ENCODE peak calls at places on chromosomes 3 and 15, in seven cellular contexts. L is IMR-90, W is PC-3, V is endothelial cell of umbilical vein, S is astrocyte, Z is fibroblast of lung, I is endodermal cell. B is an unnamed sample.
A peak's percentile ranks its signal among the peaks of the same experiment; 100 is the strongest.

GRCh38 chr3:16639806-16640205 is 34.6 kb upstream of the DAZL start:
- DNase-seq in V (peak; percentile 9), L (no peak), Z (no peak), I (no peak), W (no peak), S (no peak), B (no peak)

GRCh38 chr3:67067251-67067650 is 69.1 kb downstream of the KBTBD8 start:
- DNase-seq in W (no peak), Z (no peak), I (no peak), V (no peak), L (no peak), S (no peak), B (no peak)

GRCh38 chr15:91824256-91824655 is 29.3 kb upstream of the SLCO3A1 start:
- DNase-seq in I (no peak), S (no peak), Z (no peak), L (no peak), V (no peak), W (no peak), B (no peak)

GRCh38 chr15:82641129-82641798 is 5.9 kb downstream of the CPEB1 start:
- DNase-seq in L (no peak), V (no peak), W (no peak), Z (no peak), I (no peak), S (no peak), B (no peak)

GRCh38 chr3:41163399-41163798 is 35.9 kb upstream of the CTNNB1 start:
- DNase-seq in Z (peak; percentile 1), W (no peak), L (no peak), I (peak; percentile 38), V (no peak), S (no peak), B (no peak)

GRCh38 chr3:98855811-98856400 is 45.6 kb downstream of the DCBLD2 start:
- DNase-seq in V (peak; percentile 84), Z (peak; percentile 94), S (peak; percentile 95), W (peak; percentile 86), I (no peak), L (peak; percentile 94), B (no peak)

GRCh38 chr3:38039101-38039898 is at the start of gene DLEC1:
- DNase-seq in V (peak; percentile 26), I (peak; percentile 90), L (peak; percentile 46), S (peak; percentile 47), W (no peak), Z (peak; percentile 53), B (peak; percentile 86)

GRCh38 chr3:72549819-72550581 is 298.2 kb downstream of the SHQ1 start:
- DNase-seq in W (no peak), I (no peak), S (no peak), Z (no peak), V (no peak), L (no peak), B (no peak)

GRCh38 chr3:63179862-63180522 is 98.1 kb upstream of the SYNPR start:
- DNase-seq in Z (no peak), L (no peak), S (no peak), I (no peak), V (no peak), W (no peak), B (no peak)

GRCh38 chr3:99789322-99789721 is 28.3 kb upstream of the CMSS1 start:
- DNase-seq in Z (peak; percentile 81), I (peak; percentile 55), S (peak; percentile 44), L (peak; percentile 67), V (peak; percentile 68), W (peak; percentile 84), B (no peak)

GRCh38 chr3:129621626-129622417 is 15.3 kb upstream of the PLXND1 start:
- DNase-seq in Z (no peak), S (no peak), V (peak; percentile 75), L (no peak), I (peak; percentile 47), W (no peak), B (peak; percentile 24)

GRCh38 chr15:94042163-94042954 is 189.0 kb upstream of the MCTP2 start:
- DNase-seq in V (no peak), Z (peak; percentile 64), W (peak; percentile 6), L (peak; percentile 68), I (no peak), S (peak; percentile 97), B (peak; percentile 18)

GRCh38 chr3:194365978-194366490 is 3.5 kb downstream of the LRRC15 start:
- DNase-seq in L (no peak), W (no peak), S (no peak), I (no peak), V (no peak), Z (no peak), B (no peak)

GRCh38 chr15:57018151-57018550 is 99.7 kb downstream of the TCF12 start:
- DNase-seq in I (no peak), L (no peak), S (no peak), W (no peak), Z (no peak), V (no peak), B (no peak)

GRCh38 chr15:29208352-29208751 is 61.3 kb downstream of the NSMCE3 start:
- DNase-seq in V (no peak), W (peak; percentile 57), L (no peak), S (no peak), I (no peak), Z (no peak), B (no peak)

GRCh38 chr3:195774917-195775316 is 36.8 kb downstream of the MUC4 start:
- DNase-seq in L (no peak), Z (peak; percentile 14), S (no peak), V (peak; percentile 19), W (peak; percentile 59), I (peak; percentile 93), B (peak; percentile 42)

GRCh38 chr15:75733761-75734651 is 21.4 kb upstream of the CSPG4 start:
- DNase-seq in I (peak; percentile 35), V (no peak), S (no peak), Z (no peak), W (no peak), L (no peak), B (no peak)

GRCh38 chr3:10164546-10165393 is at the start of gene IRAK2:
- DNase-seq in I (peak; percentile 91), L (peak; percentile 50), Z (peak; percentile 43), W (peak; percentile 71), S (peak; percentile 25), V (peak; percentile 66), B (peak; percentile 77)

GRCh38 chr15:93107646-93108045 is 18.6 kb upstream of the RGMA start:
- DNase-seq in Z (no peak), I (no peak), W (no peak), V (no peak), S (no peak), L (no peak), B (no peak)

GRCh38 chr3:40962721-40963120 is 236.6 kb upstream of the CTNNB1 start:
- DNase-seq in L (no peak), W (no peak), I (no peak), V (no peak), S (no peak), Z (no peak), B (no peak)

GRCh38 chr3:111720681-111721380 is 125.7 kb upstream of the ZBED2 start:
- DNase-seq in W (no peak), V (no peak), I (no peak), L (no peak), S (no peak), Z (no peak), B (no peak)

GRCh38 chr3:87287025-87287424 is 10.6 kb upstream of the POU1F1 start:
- DNase-seq in I (no peak), W (peak; percentile 92), V (peak; percentile 9), L (peak; percentile 53), Z (peak; percentile 18), S (peak; percentile 35), B (no peak)

GRCh38 chr15:32688151-32688639 is 29.6 kb upstream of the GREM1 start:
- DNase-seq in V (no peak), S (peak; percentile 51), Z (no peak), I (no peak), L (peak; percentile 41), W (peak; percentile 92), B (peak; percentile 23)

GRCh38 chr15:74866090-74866489 is 7.1 kb downstream of the SCAMP2 start:
- DNase-seq in S (peak; percentile 73), W (peak; percentile 74), I (no peak), V (no peak), L (peak; percentile 85), Z (peak; percentile 30), B (no peak)

DNA sequence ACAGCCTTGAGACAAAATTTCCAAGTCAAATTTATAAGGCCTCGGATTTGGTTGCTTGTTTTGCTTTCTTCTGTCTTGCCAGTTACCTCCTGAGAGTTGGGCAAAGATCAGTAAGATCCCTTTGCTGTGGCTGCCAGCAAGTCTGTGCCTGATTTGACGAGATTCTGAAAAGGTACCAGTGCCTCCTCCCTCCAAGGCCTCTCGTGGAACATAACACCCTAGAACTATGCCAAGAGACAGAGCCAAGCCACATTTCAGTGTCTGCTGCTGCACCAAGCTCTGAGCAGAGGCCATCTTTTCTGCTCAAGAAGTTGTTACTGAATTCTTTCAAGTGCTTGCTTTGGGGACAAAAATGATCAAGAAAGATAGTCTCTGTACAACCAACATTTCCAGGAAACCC is 61.0 kb downstream of the GTPBP8 start:
- DNase-seq in W (no peak), S (peak; percentile 47), I (no peak), Z (peak; percentile 23), L (no peak), V (no peak), B (no peak)
- H3K4me3 ChIP-seq in W (no peak overlapping the region), S (no peak overlapping the region), I (no peak overlapping the region), Z (no peak overlapping the region), L (no peak overlapping the region), V (no peak overlapping the region), B (no peak overlapping the region)

GRCh38 chr3:149605902-149606301 is 51.9 kb downstream of the WWTR1 start:
- DNase-seq in V (peak; percentile 71), W (peak; percentile 33), L (peak; percentile 85), S (peak; percentile 71), Z (peak; percentile 55), I (no peak), B (no peak)
- H3K9ac ChIP-seq in V (no peak overlapping the region), W (no peak overlapping the region), L (no peak overlapping the region), S (no peak overlapping the region), Z (no peak overlapping the region), I (no peak overlapping the region), B (no peak overlapping the region)

GRCh38 chr3:59818-60217 is 136.7 kb upstream of the CHL1 start:
- DNase-seq in L (no peak), W (no peak), V (no peak), S (no peak), I (no peak), Z (no peak), B (no peak)

GRCh38 chr3:63141-63845 is 133.3 kb upstream of the CHL1 start:
- DNase-seq in I (peak; percentile 45), L (no peak), Z (peak; percentile 72), S (peak; percentile 13), W (no peak), V (no peak), B (no peak)
- H3K9me3 ChIP-seq in I (peaks cover 78% of the 10 kb centered on the region), L (no peaks in the 10 kb centered on the region), Z (no peaks in the 10 kb centered on the region), S (no peaks in the 10 kb centered on the region), W (peaks cover 5% of the 10 kb centered on the region), V (peaks cover 2% of the 10 kb centered on the region), B (no peaks in the 10 kb centered on the region)

GRCh38 chr3:13188975-13189374 is 115.7 kb upstream of the IQSEC1 start:
- DNase-seq in V (no peak), S (no peak), I (no peak), Z (no peak), W (no peak), L (no peak), B (no peak)

GRCh38 chr3:13191016-13191415 is 117.8 kb upstream of the IQSEC1 start:
- DNase-seq in Z (no peak), I (no peak), W (no peak), S (no peak), V (no peak), L (no peak), B (no peak)

GRCh38 chr3:13189639-13190375 is 116.6 kb upstream of the IQSEC1 start:
- DNase-seq in V (no peak), W (peak; percentile 84), L (peak; percentile 36), I (peak; percentile 45), Z (no peak), S (peak; percentile 11), B (no peak)

GRCh38 chr3:13188380-13188779 is 115.2 kb upstream of the IQSEC1 start:
- DNase-seq in V (no peak), I (no peak), L (no peak), S (no peak), W (no peak), Z (no peak), B (no peak)

GRCh38 chr3:13190376-13190762 is 117.1 kb upstream of the IQSEC1 start:
- DNase-seq in I (no peak), V (no peak), Z (no peak), S (no peak), W (no peak), L (no peak), B (no peak)
- H3K4me3 ChIP-seq in I (no peak overlapping the region), V (no peak overlapping the region), Z (no peak overlapping the region), S (no peak overlapping the region), W (no peak overlapping the region), L (no peak overlapping the region), B (no peak overlapping the region)

B was measured in colonic mucosa.